ENCODE peak calls at places on chromosomes 3 and 15, in nine cellular contexts. G is choroid plexus epithelial cell, I is tibial artery, S is PC-3, M is heart left ventricle, D is A549, C is epithelial cell of proximal tubule, V is heart right ventricle, X is lower lobe of right lung. T is an unnamed sample.
A peak's percentile ranks its signal among the peaks of the same experiment; 100 is the strongest.

GRCh38 chr15:35062164-35063099 is 22.7 kb downstream of the NANOGP8 start:
- DNase-seq in G (no peak), I (no peak), S (no peak), M (no peak), D (no peak), C (no peak), V (no peak), X (no peak), T (peak; percentile 45)

GRCh38 chr3:119292666-119293065 is 1.5 kb upstream of the ARHGAP31 start:
- DNase-seq in G (no peak), I (no peak), S (no peak), M (no peak), D (no peak), C (no peak), V (no peak), X (no peak), T (no peak)

GRCh38 chr3:8937064-8938020 is 25.9 kb downstream of the RAD18 start:
- DNase-seq in G (peak; percentile 92), I (no peak), S (peak; percentile 92), M (no peak), D (peak; percentile 57), C (peak; percentile 80), V (no peak), X (no peak), T (peak; percentile 79)

GRCh38 chr3:21944251-21944650 is 193.2 kb upstream of the ZNF385D start:
- DNase-seq in G (peak; percentile 35), I (no peak), S (no peak), M (no peak), D (no peak), C (peak; percentile 12), V (no peak), X (no peak), T (no peak)

GRCh38 chr3:197801801-197802504 is 10.9 kb downstream of the LRCH3 start:
- DNase-seq in G (peak; percentile 56), I (no peak), S (peak; percentile 59), M (no peak), D (no peak), C (no peak), V (no peak), X (no peak), T (peak; percentile 61)

GRCh38 chr15:37134699-37135131 is 34.4 kb upstream of the MEIS2 start:
- DNase-seq in G (peak; percentile 67), I (no peak), S (peak; percentile 67), M (no peak), D (peak; percentile 15), C (no peak), V (no peak), X (no peak), T (peak; percentile 59)

GRCh38 chr3:42668793-42669217 is 15.3 kb downstream of the ZBTB47 start:
- DNase-seq in G (no peak), I (peak; percentile 60), S (peak; percentile 62), M (peak; percentile 45), D (no peak), C (no peak), V (no peak), X (no peak), T (peak; percentile 65)

GRCh38 chr3:38039899-38040261 is 872 bp downstream of the DLEC1 start:
- DNase-seq in G (peak; percentile 48), I (peak; percentile 83), S (no peak), M (peak; percentile 81), D (no peak), C (no peak), V (peak; percentile 37), X (peak; percentile 84), T (peak; percentile 57)

GRCh38 chr15:63973212-63974009 is 72.9 kb downstream of the DAPK2 start:
- DNase-seq in G (peak; percentile 47), I (no peak), S (no peak), M (no peak), D (no peak), C (no peak), V (no peak), X (no peak), T (peak; percentile 49)

GRCh38 chr15:63972801-63973200 is 73.5 kb downstream of the DAPK2 start:
- DNase-seq in G (no peak), I (no peak), S (no peak), M (no peak), D (no peak), C (no peak), V (no peak), X (no peak), T (no peak)

GRCh38 chr15:63971427-63971805 is 74.9 kb downstream of the DAPK2 start:
- DNase-seq in G (no peak), I (no peak), S (no peak), M (no peak), D (no peak), C (no peak), V (no peak), X (no peak), T (no peak)

GRCh38 chr15:63970723-63971426 is 75.4 kb downstream of the DAPK2 start:
- DNase-seq in G (peak; percentile 21), I (no peak), S (no peak), M (no peak), D (no peak), C (no peak), V (no peak), X (no peak), T (no peak)

GRCh38 chr15:63971904-63972303 is 74.4 kb downstream of the DAPK2 start:
- DNase-seq in G (no peak), I (no peak), S (no peak), M (no peak), D (no peak), C (no peak), V (no peak), X (no peak), T (no peak)
- H3K4me3 ChIP-seq in G (no peak overlapping the region), I (no peak overlapping the region), S (no peak overlapping the region), M (no peak overlapping the region), D (no peak overlapping the region), C (no peak overlapping the region), V (no peak overlapping the region), X (no peak overlapping the region), T (no peak overlapping the region)

DNA sequence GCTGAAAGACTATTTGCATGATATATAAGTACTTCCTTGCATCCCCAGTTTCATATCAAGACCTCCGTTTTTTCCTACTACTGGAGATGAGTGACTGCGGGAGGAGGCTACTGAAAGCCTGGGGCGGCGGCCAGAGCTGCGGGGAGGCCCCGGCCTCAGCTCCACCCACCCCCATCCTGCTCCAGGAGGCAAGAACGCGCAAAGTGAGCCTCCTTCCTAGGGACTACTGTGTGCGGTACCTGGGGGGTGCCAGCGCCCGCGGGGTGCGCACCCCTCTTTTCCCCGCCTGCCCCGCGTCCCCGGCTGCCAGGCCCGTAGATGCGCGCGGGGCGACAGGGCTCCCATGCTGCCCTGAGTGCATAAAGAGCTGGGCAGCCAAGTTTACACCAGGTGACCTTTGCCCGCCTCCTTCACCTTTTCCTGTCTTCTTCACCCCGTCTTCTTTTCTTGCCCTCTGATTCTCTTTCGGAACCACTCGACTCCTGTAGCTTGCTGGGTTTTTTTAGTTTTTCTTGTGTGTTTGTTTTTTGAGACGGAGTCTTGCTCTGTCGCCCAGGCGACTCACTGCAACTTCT is 2.5 kb upstream of the USF3 start:
- DNase-seq in G (peak; percentile 33), I (no peak), S (no peak), M (no peak), D (no peak), C (no peak), V (peak; percentile 10), X (peak; percentile 45), T (peak; percentile 35)
- H3K4me3 ChIP-seq in G (peak overlapping the region; percentile 56), I (peak overlapping the region; percentile 36), S (no peak overlapping the region), M (peak overlapping the region; percentile 51), D (peak overlapping the region; percentile 27), C (peak overlapping the region; percentile 52), V (peak overlapping the region; percentile 40), X (peak overlapping the region; percentile 48), T (peak overlapping the region; percentile 26)

GRCh38 chr15:67080900-67081431 is 15.6 kb downstream of the SMAD3 start:
- DNase-seq in G (no peak), I (no peak), S (peak; percentile 43), M (peak; percentile 68), D (no peak), C (peak; percentile 76), V (peak; percentile 37), X (peak; percentile 76), T (peak; percentile 54)

GRCh38 chr15:67084561-67084960 is 19.2 kb downstream of the SMAD3 start:
- DNase-seq in G (no peak), I (no peak), S (no peak), M (no peak), D (no peak), C (no peak), V (no peak), X (no peak), T (no peak)

GRCh38 chr15:67083135-67083766 is 17.8 kb downstream of the SMAD3 start:
- DNase-seq in G (peak; percentile 65), I (no peak), S (no peak), M (no peak), D (no peak), C (no peak), V (no peak), X (no peak), T (no peak)

GRCh38 chr15:67080118-67080899 is 14.9 kb downstream of the SMAD3 start:
- DNase-seq in G (peak; percentile 84), I (peak; percentile 76), S (no peak), M (no peak), D (no peak), C (no peak), V (peak; percentile 38), X (peak; percentile 68), T (no peak)

DNA sequence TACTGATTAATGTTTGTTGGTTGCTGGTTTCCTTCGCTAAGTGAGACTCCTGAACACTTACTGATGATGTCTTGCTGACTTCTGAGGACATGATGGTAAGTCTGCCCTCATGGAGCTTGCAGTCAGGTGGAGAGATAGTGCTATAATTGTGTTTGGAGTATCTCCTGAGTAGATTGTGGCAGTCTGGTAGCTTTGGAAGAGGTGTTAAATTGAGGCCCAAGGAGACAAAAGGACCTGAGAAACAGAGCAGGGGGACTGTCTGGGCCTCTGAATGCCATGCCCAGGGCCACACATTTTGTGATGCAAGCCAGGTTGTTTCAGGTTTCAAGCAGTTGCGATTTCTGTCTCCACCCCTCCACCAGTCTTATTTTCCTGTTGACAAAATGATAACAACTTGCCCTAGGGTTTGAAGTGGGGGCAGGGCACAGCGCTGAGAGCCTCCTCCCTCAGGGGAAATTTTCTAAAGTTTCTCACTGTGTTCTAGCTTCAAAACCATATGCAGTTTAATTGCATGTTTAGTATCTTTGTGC is 16.7 kb downstream of the SMAD3 start:
- DNase-seq in G (no peak), I (no peak), S (peak; percentile 48), M (no peak), D (no peak), C (no peak), V (no peak), X (peak; percentile 60), T (no peak)
- H3K4me3 ChIP-seq in G (no peak overlapping the region), I (no peak overlapping the region), S (no peak overlapping the region), M (no peak overlapping the region), D (no peak overlapping the region), C (no peak overlapping the region), V (no peak overlapping the region), X (no peak overlapping the region), T (no peak overlapping the region)

GRCh38 chr3:71104586-71104985 is 478.9 kb downstream of the FOXP1 start:
- DNase-seq in G (no peak), I (no peak), S (no peak), M (no peak), D (no peak), C (no peak), V (no peak), X (no peak), T (no peak)

GRCh38 chr3:71110531-71111222 is 472.9 kb downstream of the FOXP1 start:
- DNase-seq in G (no peak), I (no peak), S (no peak), M (no peak), D (no peak), C (no peak), V (no peak), X (no peak), T (no peak)

GRCh38 chr3:71109977-71110285 is 473.6 kb downstream of the FOXP1 start:
- DNase-seq in G (no peak), I (no peak), S (no peak), M (no peak), D (no peak), C (no peak), V (no peak), X (no peak), T (no peak)

GRCh38 chr3:71109241-71109976 is 474.1 kb downstream of the FOXP1 start:
- DNase-seq in G (peak; percentile 83), I (no peak), S (peak; percentile 86), M (no peak), D (no peak), C (no peak), V (no peak), X (no peak), T (peak; percentile 74)

GRCh38 chr3:71107926-71108325 is 475.6 kb downstream of the FOXP1 start:
- DNase-seq in G (no peak), I (no peak), S (peak; percentile 56), M (no peak), D (no peak), C (no peak), V (no peak), X (no peak), T (no peak)
- H3K4me3 ChIP-seq in G (no peak overlapping the region), I (peak overlapping the region; percentile 2), S (no peak overlapping the region), M (no peak overlapping the region), D (no peak overlapping the region), C (no peak overlapping the region), V (no peak overlapping the region), X (no peak overlapping the region), T (no peak overlapping the region)

T was measured in epithelial cell of esophagus.